ENCODE peak calls at places on chromosomes 1 and 21, in four cellular contexts. One of them, this sample, is unnamed. For H3K4me1 and H3K9me3, the result is how much of the 10 kb centered on the place peaks cover.

GRCh38 chr1:47225430-47226100 is 6.5 kb downstream of the TAL1 start:
- DNase-seq in body of pancreas: no peak
- DNase-seq in breast epithelium: no peak
- DNase-seq in ovary: no peak
- DNase-seq in this sample: no peak

GRCh38 chr1:106814418-106814817 is 242.1 kb upstream of the PRMT6 start:
- DNase-seq in body of pancreas: no peak
- DNase-seq in breast epithelium: no peak
- DNase-seq in ovary: no peak
- DNase-seq in this sample: no peak

GRCh38 chr1:198937231-198938031 is 298.6 kb downstream of the PTPRC start:
- DNase-seq in body of pancreas: peak
- DNase-seq in breast epithelium: no peak
- DNase-seq in ovary: no peak
- DNase-seq in this sample: no peak

GRCh38 chr21:44931137-44931500 is 8.7 kb upstream of the SLX9 start:
- DNase-seq in body of pancreas: no peak
- DNase-seq in breast epithelium: no peak
- DNase-seq in ovary: no peak
- DNase-seq in this sample: no peak

GRCh38 chr21:15788847-15789548 is 59.2 kb downstream of the USP25 start:
- DNase-seq in body of pancreas: no peak
- DNase-seq in breast epithelium: no peak
- DNase-seq in ovary: no peak
- DNase-seq in this sample: no peak

GRCh38 chr1:33849206-33849605 is 14.7 kb upstream of the HMGB4 start:
- DNase-seq in body of pancreas: no peak
- DNase-seq in breast epithelium: no peak
- DNase-seq in ovary: no peak
- DNase-seq in this sample: no peak

GRCh38 chr1:213564215-213564659 is 423.5 kb upstream of the PROX1 start:
- DNase-seq in body of pancreas: peak
- DNase-seq in breast epithelium: no peak
- DNase-seq in ovary: no peak
- DNase-seq in this sample: no peak

GRCh38 chr21:45543710-45544448 is 1.6 kb upstream of the SLC19A1 start:
- DNase-seq in body of pancreas: no peak
- DNase-seq in breast epithelium: peak
- DNase-seq in ovary: peak
- DNase-seq in this sample: peak

GRCh38 chr21:37509802-37510393 is 143.3 kb downstream of the DYRK1A start:
- DNase-seq in body of pancreas: no peak
- DNase-seq in breast epithelium: no peak
- DNase-seq in ovary: no peak
- DNase-seq in this sample: no peak

GRCh38 chr21:33747420-33747819 is 105.1 kb downstream of the ITSN1 start:
- DNase-seq in body of pancreas: no peak
- DNase-seq in breast epithelium: no peak
- DNase-seq in ovary: no peak
- DNase-seq in this sample: no peak

GRCh38 chr1:3012511-3013291 is 8.6 kb upstream of the ACTRT2 start:
- DNase-seq in body of pancreas: peak
- DNase-seq in breast epithelium: peak
- DNase-seq in ovary: peak
- DNase-seq in this sample: no peak

GRCh38 chr1:89955806-89956205 is 39.1 kb upstream of the ZNF326 start:
- DNase-seq in body of pancreas: no peak
- DNase-seq in breast epithelium: no peak
- DNase-seq in ovary: no peak
- DNase-seq in this sample: no peak

GRCh38 chr1:55035904-55036303 is 3.4 kb upstream of the PCSK9 start:
- DNase-seq in body of pancreas: no peak
- DNase-seq in breast epithelium: no peak
- DNase-seq in ovary: no peak
- DNase-seq in this sample: no peak

GRCh38 chr1:115807723-115808122 is 33.2 kb downstream of the NHLH2 start:
- DNase-seq in body of pancreas: peak
- DNase-seq in breast epithelium: no peak
- DNase-seq in ovary: no peak
- DNase-seq in this sample: no peak

GRCh38 chr21:41133896-41134522 is 34.0 kb upstream of the BACE2 start:
- DNase-seq in body of pancreas: no peak
- DNase-seq in breast epithelium: no peak
- DNase-seq in ovary: no peak
- DNase-seq in this sample: no peak

GRCh38 chr1:149962039-149962647 is 25.5 kb upstream of the MTMR11 start:
- DNase-seq in body of pancreas: peak
- DNase-seq in breast epithelium: no peak
- DNase-seq in ovary: peak
- DNase-seq in this sample: no peak

GRCh38 chr1:47554901-47555300 is 117.1 kb downstream of the FOXD2 start:
- DNase-seq in body of pancreas: no peak
- DNase-seq in breast epithelium: no peak
- DNase-seq in ovary: no peak
- DNase-seq in this sample: no peak

GRCh38 chr1:41804176-41804575 is 114.5 kb downstream of the HIVEP3 start:
- DNase-seq in body of pancreas: no peak
- DNase-seq in breast epithelium: no peak
- DNase-seq in ovary: no peak
- DNase-seq in this sample: no peak

GRCh38 chr21:17636711-17637110 is 24.0 kb upstream of the BTG3 start:
- DNase-seq in body of pancreas: no peak
- DNase-seq in breast epithelium: no peak
- DNase-seq in ovary: no peak
- DNase-seq in this sample: no peak

GRCh38 chr1:204426035-204426436 is 14.4 kb upstream of the PPP1R15B start:
- DNase-seq in body of pancreas: no peak
- DNase-seq in breast epithelium: no peak
- DNase-seq in ovary: no peak
- DNase-seq in this sample: no peak

GRCh38 chr1:12031039-12031980 is 12.0 kb downstream of the MIIP start:
- DNase-seq in body of pancreas: peak
- DNase-seq in breast epithelium: no peak
- DNase-seq in ovary: peak
- DNase-seq in this sample: no peak

GRCh38 chr1:47582891-47583608 is 145.2 kb downstream of the FOXD2 start:
- DNase-seq in body of pancreas: no peak
- DNase-seq in breast epithelium: no peak
- DNase-seq in ovary: no peak
- DNase-seq in this sample: peak

GRCh38 chr1:219415915-219416314 is 197.0 kb downstream of the ZC3H11B start:
- DNase-seq in body of pancreas: no peak
- DNase-seq in breast epithelium: no peak
- DNase-seq in ovary: no peak
- DNase-seq in this sample: no peak

GRCh38 chr1:61708953-61709907 is 15.7 kb downstream of the TM2D1 start:
- DNase-seq in body of pancreas: no peak
- DNase-seq in breast epithelium: no peak
- DNase-seq in ovary: no peak
- DNase-seq in this sample: no peak
- H3K4me1 ChIP-seq in body of pancreas: under half
- H3K4me1 ChIP-seq in breast epithelium: under half
- H3K4me1 ChIP-seq in ovary: under half
- H3K4me1 ChIP-seq in this sample: under half

DNA sequence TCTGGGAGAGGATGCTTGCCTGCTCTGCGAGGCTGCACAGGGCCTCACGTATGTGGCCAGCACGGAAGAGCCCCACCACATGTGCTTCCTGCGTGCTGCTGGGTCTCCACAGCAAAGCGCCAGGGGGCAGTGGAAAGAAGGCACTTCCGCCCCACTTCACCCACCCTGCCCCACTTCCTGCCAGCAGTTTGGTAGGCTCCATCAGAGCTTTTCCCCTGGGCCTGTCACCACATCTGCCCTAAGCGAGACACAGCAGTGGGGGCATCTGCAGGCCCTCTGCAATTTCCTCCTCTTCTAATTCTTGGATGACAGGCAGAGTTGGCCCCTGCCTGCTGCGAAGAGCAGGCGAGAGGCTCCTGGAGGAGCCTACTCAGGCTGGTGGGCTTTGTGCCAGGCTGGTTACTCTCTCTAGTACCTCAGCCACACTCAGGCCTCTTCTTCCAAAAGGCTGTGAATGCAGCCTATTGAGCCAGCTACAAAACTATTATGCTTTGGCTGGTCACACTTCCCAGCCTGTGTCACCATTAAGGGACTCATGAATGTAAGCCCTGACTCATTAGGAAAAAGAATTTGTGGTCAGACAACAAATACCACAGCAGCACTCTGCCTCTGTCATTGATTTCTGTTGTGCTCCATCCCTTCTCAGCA is 25.0 kb downstream of the CD244 start:
- DNase-seq in body of pancreas: no peak
- DNase-seq in breast epithelium: no peak
- DNase-seq in ovary: peak
- DNase-seq in this sample: no peak
- TF ChIP-seq POLR2A in body of pancreas: no peak
- TF ChIP-seq POLR2A in breast epithelium: no peak
- TF ChIP-seq POLR2A in ovary: no peak
- TF ChIP-seq POLR2A in this sample: no peak

DNA sequence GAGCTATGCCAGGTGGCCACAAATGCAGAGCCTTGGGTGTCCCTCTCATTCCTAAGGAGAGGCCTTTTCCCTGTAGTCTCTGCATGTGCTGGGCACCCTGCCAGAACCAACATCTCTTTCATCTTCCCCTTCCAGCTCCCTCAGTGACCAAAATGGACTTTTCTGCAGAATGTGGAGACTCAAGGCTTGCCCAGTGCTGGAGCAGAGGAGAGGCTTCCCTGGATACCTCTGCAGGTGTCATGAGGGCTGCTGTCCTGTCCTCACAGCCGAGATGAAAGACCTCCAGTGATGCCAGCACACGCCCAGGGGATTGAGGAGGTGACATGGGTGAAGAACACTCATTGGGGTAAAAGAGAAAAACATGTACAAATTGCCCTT is 347.0 kb upstream of the AJAP1 start:
- DNase-seq in body of pancreas: no peak
- DNase-seq in breast epithelium: peak
- DNase-seq in ovary: no peak
- DNase-seq in this sample: peak
- H3K9me3 ChIP-seq in body of pancreas: under half
- H3K9me3 ChIP-seq in breast epithelium: under half
- H3K9me3 ChIP-seq in ovary: under half
- H3K9me3 ChIP-seq in this sample: under half

DNA sequence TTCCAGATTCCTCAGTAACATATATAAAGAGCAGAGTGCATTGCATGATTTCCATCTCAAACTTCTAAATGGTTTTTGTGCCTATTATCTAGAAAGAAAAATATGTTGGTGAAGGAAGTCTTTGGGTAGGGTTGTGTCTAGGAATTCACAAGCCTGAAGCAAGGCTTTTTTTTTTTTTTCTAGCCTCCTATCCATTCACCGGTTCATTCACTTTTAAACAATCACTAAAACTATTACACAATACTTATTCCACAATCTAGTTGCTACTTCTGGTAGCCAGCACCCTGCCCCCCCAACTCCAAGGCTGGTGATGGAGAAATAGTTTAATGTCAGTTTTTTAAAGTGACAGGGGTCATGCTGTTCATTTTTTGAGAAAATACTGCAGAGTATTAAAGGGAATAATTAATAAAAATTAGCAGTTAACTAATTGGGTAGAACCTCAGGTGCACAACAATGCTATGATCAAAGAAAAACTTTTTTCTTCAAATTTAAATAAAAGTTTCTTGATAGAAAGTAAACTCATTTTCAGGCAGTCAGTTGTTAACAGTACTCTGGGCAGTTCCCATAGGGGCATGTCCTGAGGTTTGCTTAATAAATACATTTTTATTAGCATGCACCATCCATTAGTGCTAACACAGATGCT is 10.9 kb downstream of the IRF2BP2 start:
- DNase-seq in body of pancreas: peak
- DNase-seq in breast epithelium: no peak
- DNase-seq in ovary: no peak
- DNase-seq in this sample: no peak
- H3K4me1 ChIP-seq in body of pancreas: half or more
- H3K4me1 ChIP-seq in breast epithelium: under half
- H3K4me1 ChIP-seq in ovary: under half
- H3K4me1 ChIP-seq in this sample: half or more